ENCODE peak calls at places on chromosomes 16 and 17, in five cellular contexts. G, E, T, X and O are unnamed samples.

GRCh38 chr17:1301546-1301945 is 22.1 kb downstream of the TRARG1 start:
- DNase-seq in G (no peak), E (no peak), T (no peak), X (peak), O (no peak)

GRCh38 chr17:28327031-28327607 is 8.1 kb downstream of the TMEM97 start:
- DNase-seq in G (no peak), E (no peak), T (no peak), X (no peak), O (peak)

GRCh38 chr17:77638229-77638628 is 320.3 kb upstream of the TNRC6C start:
- DNase-seq in G (no peak), E (no peak), T (no peak), X (no peak), O (no peak)

GRCh38 chr17:902463-902862 is 77.1 kb downstream of the NXN start:
- DNase-seq in G (no peak), E (no peak), T (no peak), X (no peak), O (no peak)

GRCh38 chr17:68759343-68760140 is 158.4 kb upstream of the FAM20A start:
- DNase-seq in G (peak), E (peak), T (peak), X (peak), O (peak)

GRCh38 chr16:30527635-30528178 is 1.3 kb upstream of the ZNF768 start:
- DNase-seq in G (no peak), E (no peak), T (no peak), X (no peak), O (no peak)

GRCh38 chr17:80935526-80935925 is 56.1 kb upstream of the CHMP6 start:
- DNase-seq in G (no peak), E (no peak), T (no peak), X (no peak), O (no peak)

GRCh38 chr16:64910351-64910750 is 211.5 kb downstream of the CDH11 start:
- DNase-seq in G (peak), E (no peak), T (peak), X (no peak), O (peak)

GRCh38 chr17:65027305-65027704 is 29.2 kb downstream of the GNA13 start:
- DNase-seq in G (peak), E (no peak), T (peak), X (peak), O (peak)

GRCh38 chr16:3934491-3935185 is 54.1 kb upstream of the CREBBP start:
- DNase-seq in G (no peak), E (no peak), T (no peak), X (peak), O (no peak)

GRCh38 chr17:61284174-61284573 is 115.5 kb upstream of the TBX2 start:
- DNase-seq in G (peak), E (no peak), T (peak), X (no peak), O (peak)

GRCh38 chr16:22278841-22279240 is 18.4 kb upstream of the POLR3E start:
- DNase-seq in G (no peak), E (no peak), T (no peak), X (peak), O (no peak)

GRCh38 chr17:41404024-41404651 is 6.7 kb upstream of the KRT31 start:
- DNase-seq in G (peak), E (no peak), T (peak), X (no peak), O (peak)

GRCh38 chr17:20914658-20915057 is 128.2 kb downstream of the USP22 start:
- DNase-seq in G (no peak), E (no peak), T (peak), X (no peak), O (no peak)

GRCh38 chr17:41813039-41813680 is 356 bp downstream of the FKBP10 start:
- DNase-seq in G (no peak), E (no peak), T (no peak), X (no peak), O (no peak)

GRCh38 chr17:8046306-8046928 is 7.6 kb downstream of the ALOX15B start:
- DNase-seq in G (no peak), E (no peak), T (no peak), X (no peak), O (no peak)

GRCh38 chr17:61371179-61371578 is 28.5 kb upstream of the TBX2 start:
- DNase-seq in G (no peak), E (no peak), T (no peak), X (no peak), O (no peak)

GRCh38 chr16:24541534-24541933 is 2.2 kb downstream of the RBBP6 start:
- DNase-seq in G (no peak), E (no peak), T (peak), X (no peak), O (no peak)

GRCh38 chr17:66904760-66905637 is 59.5 kb upstream of the CACNG4 start:
- DNase-seq in G (peak), E (no peak), T (peak), X (no peak), O (peak)

GRCh38 chr16:52296070-52296469 is 250.9 kb downstream of the TOX3 start:
- DNase-seq in G (no peak), E (no peak), T (no peak), X (no peak), O (no peak)

GRCh38 chr16:24609740-24610420 is 70.5 kb downstream of the RBBP6 start:
- DNase-seq in G (peak), E (peak), T (peak), X (peak), O (peak)

GRCh38 chr16:46789499-46790414 is 41.2 kb downstream of the C16orf87 start:
- DNase-seq in G (peak), E (peak), T (peak), X (peak), O (peak)

GRCh38 chr16:21088143-21088542 is 62.5 kb downstream of the DNAH3 start:
- DNase-seq in G (no peak), E (no peak), T (no peak), X (no peak), O (no peak)

GRCh38 chr17:39609416-39610025 is 1.8 kb upstream of the NEUROD2 start:
- DNase-seq in G (no peak), E (no peak), T (no peak), X (no peak), O (no peak)

GRCh38 chr17:20235747-20236146 is 226.6 kb downstream of the SPECC1 start:
- DNase-seq in G (no peak), E (no peak), T (no peak), X (no peak), O (no peak)

GRCh38 chr16:3690991-3691720 is 26.2 kb downstream of the TRAP1 start:
- DNase-seq in G (no peak), E (peak), T (no peak), X (no peak), O (peak)

GRCh38 chr16:4058386-4058785 is 57.9 kb downstream of the ADCY9 start:
- DNase-seq in G (no peak), E (no peak), T (no peak), X (no peak), O (peak)

GRCh38 chr17:76811834-76812233 is 56.4 kb upstream of the MGAT5B start:
- DNase-seq in G (no peak), E (no peak), T (no peak), X (no peak), O (no peak)

GRCh38 chr16:30893082-30893743 is 664 bp downstream of the BCL7C start:
- DNase-seq in G (no peak), E (no peak), T (no peak), X (peak), O (no peak)

GRCh38 chr17:1226308-1226707 is 43.9 kb upstream of the BHLHA9 start:
- DNase-seq in G (no peak), E (no peak), T (no peak), X (no peak), O (no peak)

GRCh38 chr17:10127819-10128375 is 70.5 kb downstream of the GAS7 start:
- DNase-seq in G (peak), E (peak), T (peak), X (peak), O (peak)

GRCh38 chr16:76293980-76294690 is 16.9 kb downstream of the CNTNAP4 start:
- DNase-seq in G (no peak), E (no peak), T (peak), X (no peak), O (no peak)

GRCh38 chr17:44848257-44848795 is 643 bp downstream of the HIGD1B start:
- DNase-seq in G (no peak), E (no peak), T (no peak), X (peak), O (no peak)

GRCh38 chr17:79676796-79677195 is 53.9 kb upstream of the ENPP7 start:
- DNase-seq in G (no peak), E (no peak), T (no peak), X (peak), O (no peak)

GRCh38 chr17:48672340-48672739 is 46.2 kb upstream of the HOXB9 start:
- DNase-seq in G (no peak), E (no peak), T (no peak), X (no peak), O (no peak)
- H3K4me3 ChIP-seq in G (no peak), E (no peak), T (no peak), X (no peak), O (no peak)

GRCh38 chr16:85171004-85171808 is 58.9 kb upstream of the CIBAR2 start:
- DNase-seq in G (no peak), E (no peak), T (no peak), X (peak), O (no peak)

GRCh38 chr16:85172465-85173071 is 60.3 kb upstream of the CIBAR2 start:
- DNase-seq in G (no peak), E (no peak), T (no peak), X (peak), O (no peak)

GRCh38 chr16:85170066-85171003 is 58.1 kb upstream of the CIBAR2 start:
- DNase-seq in G (no peak), E (no peak), T (no peak), X (peak), O (no peak)

GRCh38 chr16:85173077-85173980 is 61.1 kb upstream of the CIBAR2 start:
- DNase-seq in G (peak), E (no peak), T (peak), X (peak), O (peak)

DNA sequence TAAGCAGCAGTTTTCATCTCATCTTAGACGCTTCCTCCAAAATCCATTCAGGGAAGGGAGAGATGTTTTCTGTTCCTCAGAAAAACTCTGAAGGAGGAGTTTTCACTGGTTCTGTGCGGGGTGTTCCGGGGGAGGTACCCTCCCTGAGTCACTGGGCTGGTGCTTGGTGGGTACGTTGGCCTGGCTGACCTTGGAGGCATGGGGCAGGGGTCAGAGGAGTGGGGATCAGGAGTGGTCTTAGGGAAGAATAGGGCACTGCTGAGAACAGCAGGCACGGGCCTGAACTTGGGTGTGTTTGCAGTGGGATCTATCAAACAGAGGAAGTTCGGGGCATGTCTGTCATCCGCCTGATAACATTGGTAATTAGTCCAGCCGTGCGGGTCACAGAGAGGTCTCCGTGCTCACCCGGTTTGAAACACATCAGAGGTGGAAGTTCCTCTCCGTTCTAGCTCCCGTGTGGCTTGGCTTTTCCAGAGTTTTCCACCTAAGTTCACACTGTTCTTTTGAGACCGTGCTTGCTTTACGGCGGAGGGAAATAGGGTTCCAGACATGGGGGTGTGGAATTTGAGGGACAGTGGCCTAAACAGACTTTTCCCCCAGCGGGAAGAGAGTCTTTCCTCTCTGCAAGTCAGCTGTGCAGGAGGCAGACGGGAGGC is 59.7 kb upstream of the CIBAR2 start:
- DNase-seq in G (no peak), E (no peak), T (no peak), X (no peak), O (no peak)
- H3K4me3 ChIP-seq in G (peak), E (no peak), T (peak), X (peak), O (peak)

GRCh38 chr16:1101133-1101532 is 5.1 kb upstream of the C1QTNF8 start:
- DNase-seq in G (no peak), E (no peak), T (no peak), X (peak), O (no peak)

GRCh38 chr16:1101573-1102332 is 5.7 kb upstream of the C1QTNF8 start:
- DNase-seq in G (no peak), E (no peak), T (no peak), X (peak), O (no peak)

GRCh38 chr16:1103649-1104005 is 7.6 kb upstream of the C1QTNF8 start:
- DNase-seq in G (no peak), E (no peak), T (no peak), X (peak), O (no peak)

GRCh38 chr16:1102333-1102700 is 6.3 kb upstream of the C1QTNF8 start:
- DNase-seq in G (no peak), E (no peak), T (no peak), X (peak), O (no peak)

GRCh38 chr16:1102921-1103648 is 7.0 kb upstream of the C1QTNF8 start:
- DNase-seq in G (no peak), E (peak), T (no peak), X (no peak), O (peak)
- H3K4me3 ChIP-seq in G (no peak), E (no peak), T (no peak), X (peak), O (no peak)

DNA sequence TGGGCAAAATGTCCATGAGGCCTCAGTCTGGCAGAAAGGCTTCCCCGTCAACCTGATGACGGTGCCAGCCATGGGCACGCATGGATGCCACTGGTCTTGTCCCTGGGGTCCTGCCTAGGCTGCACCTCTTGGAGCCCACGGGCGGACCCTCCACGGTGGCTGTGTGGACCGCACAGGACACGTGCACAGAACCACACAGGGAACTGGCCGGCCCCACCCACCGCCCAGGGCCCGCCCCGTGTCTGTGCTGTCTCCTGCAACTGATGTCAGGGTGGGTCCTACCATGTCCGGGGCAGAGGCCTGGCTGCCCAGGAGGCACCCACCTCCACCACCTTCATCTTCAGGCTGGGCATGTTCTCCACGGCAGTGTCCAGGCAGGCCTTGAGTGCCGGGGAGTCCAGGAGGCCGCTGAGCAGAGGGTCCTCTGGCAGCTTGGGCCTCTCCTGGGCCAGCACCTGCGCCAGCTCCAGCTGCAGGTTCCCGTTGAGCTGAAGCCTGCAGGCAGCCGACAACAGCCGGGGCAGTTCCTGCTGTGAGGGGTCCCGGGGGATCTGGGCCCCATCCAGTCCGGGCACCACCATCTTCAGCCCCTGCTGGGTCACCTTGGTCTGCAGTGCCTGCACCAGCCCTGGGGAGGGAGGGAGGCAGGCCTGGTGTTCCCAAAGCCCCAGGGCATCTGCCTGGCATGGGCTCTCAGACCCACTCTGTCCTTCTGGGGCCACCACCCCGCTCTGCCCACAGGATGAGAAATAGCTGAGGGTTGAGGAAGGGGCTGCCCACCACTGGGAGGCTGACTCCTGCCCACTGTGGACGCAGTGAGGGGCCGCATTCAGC is 11.9 kb downstream of the FASN start:
- DNase-seq in G (no peak), E (no peak), T (no peak), X (no peak), O (no peak)
- H3K4me3 ChIP-seq in G (no peak), E (no peak), T (no peak), X (no peak), O (no peak)